ENCODE peak calls at places on chromosomes 1 and 21, in seven cellular contexts. T is PC-3; H is effector memory CD4-positive, alpha-beta T cell; P is CD4-positive, alpha-beta memory T cell; Z is stomach; A is testis; M is adrenal gland. J is an unnamed sample. For H3K9me3, the result is how much of the 10 kb centered on the place peaks cover.

GRCh38 chr1:8145525-8145924 is 119.4 kb upstream of the ERRFI1 start:
- DNase-seq in M (no peak), Z (no peak), T (no peak), P (no peak), H (no peak), A (no peak), J (no peak)

GRCh38 chr1:10515627-10516026 is 40.9 kb downstream of the PEX14 start:
- DNase-seq in H (no peak), M (no peak), A (no peak), P (no peak), Z (no peak), T (no peak), J (no peak)

GRCh38 chr1:88001460-88001859 is 672.8 kb downstream of the LMO4 start:
- DNase-seq in P (no peak), T (peak), Z (no peak), M (no peak), A (no peak), H (no peak), J (peak)

GRCh38 chr1:32234792-32235191 is 12.2 kb upstream of the FAM167B start:
- DNase-seq in T (no peak), P (no peak), Z (no peak), A (peak), H (no peak), M (no peak), J (no peak)

GRCh38 chr1:89260575-89261275 is 11.9 kb downstream of the GBP5 start:
- DNase-seq in A (peak), T (no peak), P (no peak), H (no peak), Z (no peak), M (no peak), J (no peak)

GRCh38 chr1:14339288-14339687 is 259.2 kb upstream of the KAZN start:
- DNase-seq in P (no peak), H (no peak), T (no peak), A (no peak), Z (no peak), M (no peak), J (no peak)

GRCh38 chr1:244065960-244066388 is 14.9 kb downstream of the ZBTB18 start:
- DNase-seq in Z (no peak), H (no peak), M (no peak), T (peak), A (no peak), P (no peak), J (peak)

GRCh38 chr21:45575304-45575992 is 33.2 kb upstream of the SLC19A1 start:
- DNase-seq in M (no peak), P (no peak), H (no peak), Z (no peak), T (no peak), A (no peak), J (no peak)

GRCh38 chr1:18357831-18358230 is 122.9 kb upstream of the KLHDC7A start:
- DNase-seq in M (no peak), A (no peak), P (no peak), H (no peak), T (no peak), Z (no peak), J (no peak)

GRCh38 chr1:32736812-32737791 is 34.5 kb upstream of the SYNC start:
- DNase-seq in P (no peak), M (peak), T (no peak), H (no peak), A (no peak), Z (peak), J (no peak)

GRCh38 chr1:192810253-192810880 is 1.5 kb downstream of the RGS2 start:
- DNase-seq in Z (no peak), T (peak), P (no peak), H (no peak), A (no peak), M (peak), J (peak)

GRCh38 chr21:27526451-27526850 is 559.6 kb upstream of the ADAMTS5 start:
- DNase-seq in M (no peak), T (no peak), A (no peak), H (no peak), Z (no peak), P (no peak), J (no peak)

GRCh38 chr21:17003221-17003620 is 509.6 kb upstream of the CXADR start:
- DNase-seq in T (no peak), M (no peak), P (no peak), A (no peak), H (no peak), Z (no peak), J (peak)

GRCh38 chr1:30371179-30371788 is 352.1 kb downstream of the MATN1 start:
- DNase-seq in A (no peak), T (no peak), H (no peak), M (no peak), Z (no peak), P (no peak), J (no peak)

GRCh38 chr1:24737368-24738117 is 7.7 kb upstream of the CLIC4 start:
- DNase-seq in M (no peak), T (no peak), H (no peak), Z (no peak), P (no peak), A (no peak), J (no peak)

GRCh38 chr1:118298397-118298796 is 113.4 kb upstream of the SPAG17 start:
- DNase-seq in Z (no peak), H (no peak), A (no peak), P (no peak), M (no peak), T (no peak), J (no peak)

GRCh38 chr1:190754769-190755168 is 277.1 kb upstream of the BRINP3 start:
- DNase-seq in A (no peak), M (no peak), T (peak), P (no peak), H (no peak), Z (no peak), J (peak)

GRCh38 chr1:47752560-47752959 is 244.6 kb downstream of the TRABD2B start:
- DNase-seq in Z (no peak), A (no peak), H (no peak), M (no peak), P (no peak), T (no peak), J (no peak)

GRCh38 chr1:58986996-58987767 is 203.3 kb upstream of the JUN start:
- DNase-seq in H (no peak), M (no peak), T (no peak), P (peak), Z (no peak), A (no peak), J (peak)

GRCh38 chr1:241640867-241641542 is 836 bp upstream of the CHML start:
- DNase-seq in M (no peak), A (no peak), T (peak), Z (no peak), H (no peak), P (no peak), J (no peak)

GRCh38 chr1:169545472-169545871 is 40.8 kb downstream of the F5 start:
- DNase-seq in M (no peak), T (no peak), P (no peak), Z (no peak), A (no peak), H (no peak), J (no peak)

GRCh38 chr1:213934642-213935041 is 53.1 kb upstream of the PROX1 start:
- DNase-seq in P (no peak), Z (peak), M (peak), T (peak), H (no peak), A (peak), J (no peak)

GRCh38 chr1:201714542-201715276 is 114.2 kb upstream of the IPO9 start:
- DNase-seq in P (no peak), M (peak), H (no peak), Z (peak), A (peak), T (peak), J (peak)

GRCh38 chr1:210174133-210174532 is 58.5 kb upstream of the SERTAD4 start:
- DNase-seq in Z (no peak), T (no peak), M (no peak), P (no peak), H (no peak), A (no peak), J (no peak)

GRCh38 chr1:197145451-197146029 is 929 bp downstream of the ASPM start:
- DNase-seq in M (no peak), P (no peak), T (no peak), A (no peak), Z (no peak), H (no peak), J (no peak)

GRCh38 chr1:5913078-5913845 is 79.0 kb downstream of the NPHP4 start:
- DNase-seq in T (no peak), H (no peak), M (no peak), A (peak), Z (no peak), P (no peak), J (peak)

GRCh38 chr1:247100676-247101279 is 3.4 kb downstream of the ZNF669 start:
- DNase-seq in T (no peak), Z (no peak), H (no peak), P (no peak), A (no peak), M (no peak), J (no peak)
- H3K9me3 ChIP-seq in T (under half), Z (half or more), H (under half), P (under half), A (under half), M (under half), J (under half)

GRCh38 chr21:38223893-38224540 is 32.8 kb upstream of the KCNJ15 start:
- DNase-seq in Z (no peak), T (peak), P (no peak), M (no peak), H (no peak), A (no peak), J (peak)
- H3K9me3 ChIP-seq in Z (half or more), T (under half), P (under half), M (under half), H (under half), A (under half), J (under half)

DNA sequence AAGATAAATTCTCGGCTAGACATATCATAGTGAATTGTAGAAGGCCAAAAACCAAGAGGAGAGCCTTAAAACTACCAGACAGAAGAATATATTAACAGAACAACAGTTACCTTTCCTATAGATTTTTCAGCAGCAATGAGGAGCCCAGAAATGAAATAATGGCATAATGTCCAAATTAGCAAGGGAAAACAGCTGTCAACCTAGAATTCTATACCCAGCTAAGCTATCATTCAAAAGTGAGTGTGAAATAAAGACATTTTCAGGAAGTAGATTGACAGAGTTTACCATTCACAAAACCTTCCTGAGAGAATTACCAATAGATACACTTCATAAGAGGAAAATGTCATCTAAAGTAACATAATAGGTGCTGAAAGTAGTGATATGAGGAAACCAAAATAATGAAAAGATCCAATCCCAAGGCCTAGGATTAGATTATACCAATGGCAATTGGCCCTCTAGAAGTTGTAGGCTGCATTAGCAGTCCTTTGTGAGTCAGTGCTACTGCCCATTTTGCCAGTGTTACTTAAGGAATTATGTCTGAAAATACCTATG is 34.5 kb downstream of the OBSCN start:
- DNase-seq in T (no peak), Z (no peak), A (no peak), P (no peak), M (no peak), H (no peak), J (no peak)
- H3K9me3 ChIP-seq in T (half or more), Z (half or more), A (under half), P (under half), M (under half), H (under half), J (under half)

DNA sequence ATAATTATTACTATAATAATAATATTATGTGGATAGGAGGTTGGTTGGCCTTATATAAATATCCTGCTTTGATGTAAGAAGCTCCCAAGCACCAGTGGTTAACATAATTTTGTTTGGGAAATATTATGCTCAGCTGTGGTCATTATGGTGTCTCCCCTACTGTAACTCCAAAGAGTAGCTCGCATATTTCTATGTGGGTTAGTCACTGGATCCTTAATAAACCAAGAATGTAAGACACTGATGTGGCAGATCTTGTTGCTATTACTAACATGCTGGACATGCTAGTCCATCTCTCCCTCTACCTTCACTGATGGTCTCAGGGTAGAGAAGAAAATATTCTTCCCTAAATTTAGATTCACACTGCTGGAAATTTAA is 79.2 kb upstream of the RALGPS2 start:
- DNase-seq in T (peak), Z (no peak), P (no peak), H (no peak), A (no peak), M (no peak), J (peak)
- H3K9me3 ChIP-seq in T (under half), Z (under half), P (under half), H (under half), A (under half), M (under half), J (under half)

DNA sequence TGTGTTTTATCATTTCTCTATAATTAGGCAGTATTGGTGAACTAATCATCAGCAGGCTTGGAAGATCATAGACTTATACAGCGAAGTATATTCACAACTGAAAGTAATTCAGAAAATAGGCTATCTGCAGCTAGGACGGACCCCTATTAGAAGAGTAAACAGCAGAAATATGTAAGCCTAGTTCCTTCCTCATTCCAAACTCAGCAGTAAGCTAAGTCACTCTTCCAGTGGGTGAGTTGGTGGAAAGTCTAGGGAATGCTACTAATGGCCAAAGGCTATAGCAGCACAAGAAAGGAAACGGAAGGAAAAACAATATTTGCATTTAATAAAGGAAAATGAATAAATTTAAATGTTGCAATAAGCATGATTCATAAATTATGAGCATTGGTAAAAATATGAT is 918.1 kb upstream of the TMPRSS15 start:
- DNase-seq in P (no peak), A (no peak), M (no peak), H (no peak), T (peak), Z (no peak), J (no peak)
- H3K9me3 ChIP-seq in P (under half), A (under half), M (under half), H (under half), T (under half), Z (under half), J (under half)

GRCh38 chr1:4486408-4487120 is 167.8 kb upstream of the AJAP1 start:
- DNase-seq in T (no peak), H (no peak), P (no peak), Z (no peak), M (no peak), A (no peak), J (no peak)
- H3K9me3 ChIP-seq in T (under half), H (under half), P (under half), Z (under half), M (under half), A (under half), J (half or more)

GRCh38 chr1:3340548-3341235 is 113.8 kb upstream of the ARHGEF16 start:
- DNase-seq in Z (no peak), T (no peak), H (no peak), P (no peak), M (no peak), A (no peak), J (no peak)
- H3K9me3 ChIP-seq in Z (under half), T (under half), H (under half), P (under half), M (under half), A (under half), J (under half)

GRCh38 chr1:42506576-42506975 is 43.5 kb downstream of the CCDC30 start:
- DNase-seq in A (no peak), T (no peak), M (no peak), P (no peak), Z (no peak), H (no peak), J (no peak)
- H3K9me3 ChIP-seq in A (under half), T (under half), M (under half), P (under half), Z (half or more), H (under half), J (under half)

DNA sequence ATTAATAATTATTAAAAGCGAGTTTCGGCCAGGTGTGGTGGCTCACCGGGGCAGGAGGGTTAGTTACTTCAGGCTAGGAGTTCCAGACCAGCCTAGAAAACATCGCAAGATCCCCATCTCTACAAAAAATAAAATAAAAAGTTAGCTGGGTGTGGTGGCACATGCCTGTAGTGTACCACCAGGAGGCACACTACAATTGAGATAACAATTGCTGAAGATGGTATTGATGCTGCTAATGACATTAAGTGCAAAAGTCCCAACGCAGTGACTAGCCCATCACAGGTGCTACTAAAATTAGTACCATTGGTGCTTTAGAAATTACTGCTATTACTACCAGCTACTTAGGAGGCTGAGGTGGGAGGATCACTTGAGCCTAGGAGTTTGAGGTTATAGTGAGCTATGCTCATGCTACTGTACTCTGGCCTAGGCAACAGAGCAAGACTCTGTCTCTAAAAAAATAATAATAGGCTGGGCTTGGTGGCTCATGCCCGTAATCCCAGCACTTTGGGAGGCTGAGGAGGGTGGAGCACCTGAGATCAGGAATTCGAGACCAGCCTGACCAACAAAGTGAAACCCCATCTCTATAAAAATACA is 156.6 kb downstream of the GREM2 start:
- DNase-seq in H (no peak), M (no peak), T (peak), A (no peak), P (peak), Z (no peak), J (peak)
- H3K9me3 ChIP-seq in H (under half), M (under half), T (under half), A (under half), P (under half), Z (under half), J (under half)

GRCh38 chr1:199706826-199707606 is 320.5 kb upstream of the NR5A2 start:
- DNase-seq in T (no peak), A (no peak), Z (no peak), M (no peak), H (no peak), P (no peak), J (no peak)

GRCh38 chr1:199705825-199706224 is 321.7 kb upstream of the NR5A2 start:
- DNase-seq in P (no peak), T (no peak), M (no peak), Z (no peak), H (no peak), A (no peak), J (no peak)

GRCh38 chr1:199710974-199711373 is 316.5 kb upstream of the NR5A2 start:
- DNase-seq in H (no peak), M (no peak), P (no peak), Z (no peak), T (no peak), A (no peak), J (no peak)
- H3K9me3 ChIP-seq in H (under half), M (under half), P (under half), Z (under half), T (under half), A (under half), J (under half)